ENCODE peak calls at places on chromosomes 12 and 14, in ten cellular contexts. C is dorsolateral prefrontal cortex, L is GM12878, G is astrocyte of the spinal cord, K is HCT116, N is lower lobe of right lung, R is cardiac fibroblast, W is IMR-90, X is psoas muscle, Q is fibroblast of mammary gland. Z is an unnamed sample.
A peak's percentile ranks its signal among the peaks of the same experiment; 100 is the strongest.

GRCh38 chr12:15268927-15269552 is 47.8 kb upstream of the RERG start:
- DNase-seq in C (no peak), L (no peak), G (peak; percentile 70), K (peak; percentile 62), N (no peak), R (peak; percentile 83), W (peak; percentile 58), X (no peak), Q (peak; percentile 81), Z (no peak)

GRCh38 chr12:64006211-64006610 is 161.7 kb downstream of the SRGAP1 start:
- DNase-seq in C (no peak), L (no peak), G (peak; percentile 76), K (no peak), N (no peak), R (peak; percentile 53), W (peak; percentile 70), X (no peak), Q (no peak), Z (no peak)

GRCh38 chr14:101476258-101476930 is 84.9 kb upstream of the DIO3 start:
- DNase-seq in C (peak; percentile 12), L (no peak), G (no peak), K (no peak), N (no peak), R (no peak), W (no peak), X (no peak), Q (no peak), Z (peak; percentile 27)

GRCh38 chr12:68100241-68100640 is 59.3 kb downstream of the IFNG start:
- DNase-seq in C (no peak), L (no peak), G (no peak), K (no peak), N (no peak), R (no peak), W (no peak), X (no peak), Q (no peak), Z (no peak)

GRCh38 chr14:22892488-22892887 is 9.5 kb downstream of the REM2 start:
- DNase-seq in C (no peak), L (no peak), G (no peak), K (no peak), N (no peak), R (no peak), W (no peak), X (no peak), Q (no peak), Z (no peak)

GRCh38 chr12:81255456-81255855 is 177.6 kb downstream of the ACSS3 start:
- DNase-seq in C (no peak), L (no peak), G (no peak), K (no peak), N (no peak), R (no peak), W (no peak), X (no peak), Q (no peak), Z (no peak)

GRCh38 chr14:79841433-79841832 is 369.9 kb downstream of the DIO2 start:
- DNase-seq in C (no peak), L (no peak), G (no peak), K (no peak), N (no peak), R (no peak), W (peak; percentile 38), X (no peak), Q (no peak), Z (no peak)

GRCh38 chr12:111589601-111590000 is 9.5 kb downstream of the ATXN2 start:
- DNase-seq in C (no peak), L (no peak), G (no peak), K (no peak), N (no peak), R (no peak), W (no peak), X (no peak), Q (no peak), Z (no peak)

GRCh38 chr14:90620540-90621204 is 195.6 kb downstream of the TTC7B start:
- DNase-seq in C (no peak), L (no peak), G (no peak), K (no peak), N (no peak), R (no peak), W (no peak), X (no peak), Q (no peak), Z (no peak)

GRCh38 chr12:124002654-124003053 is 29.6 kb downstream of the ZNF664 start:
- DNase-seq in C (no peak), L (no peak), G (no peak), K (no peak), N (no peak), R (no peak), W (no peak), X (no peak), Q (no peak), Z (no peak)
- TF ChIP-seq CTCF in C (no peak), L (no peak), G (no peak), K (no peak), N (no peak), R (no peak), W (no peak), X (no peak), Q (no peak), Z (no peak)

GRCh38 chr14:77649326-77649725 is 32.9 kb upstream of the SPTLC2 start:
- DNase-seq in C (no peak), L (no peak), G (no peak), K (no peak), N (no peak), R (peak; percentile 16), W (peak; percentile 18), X (no peak), Q (peak; percentile 64), Z (no peak)

GRCh38 chr14:77648520-77649200 is 32.2 kb upstream of the SPTLC2 start:
- DNase-seq in C (no peak), L (no peak), G (no peak), K (no peak), N (no peak), R (no peak), W (no peak), X (no peak), Q (no peak), Z (no peak)

GRCh38 chr14:77654001-77654431 is 37.6 kb upstream of the SPTLC2 start:
- DNase-seq in C (no peak), L (no peak), G (no peak), K (no peak), N (no peak), R (no peak), W (no peak), X (no peak), Q (no peak), Z (no peak)

GRCh38 chr14:77657244-77657643 is 40.8 kb upstream of the SPTLC2 start:
- DNase-seq in C (no peak), L (no peak), G (no peak), K (no peak), N (no peak), R (no peak), W (no peak), X (no peak), Q (no peak), Z (no peak)

DNA sequence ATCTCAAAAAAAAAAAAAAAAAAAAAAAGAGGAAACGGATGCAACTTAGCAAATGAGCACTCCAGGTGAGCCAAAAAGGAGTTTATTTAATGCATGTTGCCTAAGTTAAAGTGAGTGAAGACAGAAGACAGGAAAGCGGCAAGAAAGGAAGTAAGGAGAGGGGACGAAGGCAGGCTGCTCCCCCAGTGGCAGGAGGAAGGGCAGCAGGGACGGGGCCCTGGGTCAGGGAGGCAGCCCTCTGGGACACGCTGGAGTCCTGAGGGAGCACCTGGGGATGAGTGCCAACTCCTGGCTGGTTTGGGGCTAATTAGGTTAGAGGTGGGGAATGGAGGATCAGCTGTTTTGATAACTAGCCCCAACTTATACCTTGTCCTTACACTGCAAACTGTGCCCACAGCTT is 37.0 kb upstream of the SPTLC2 start:
- DNase-seq in C (no peak), L (no peak), G (no peak), K (no peak), N (no peak), R (no peak), W (no peak), X (no peak), Q (no peak), Z (no peak)
- TF ChIP-seq CTCF in C (no peak), L (no peak), G (peak; percentile 21), K (peak; percentile 33), N (no peak), R (peak; percentile 20), W (peak; percentile 17), X (no peak), Q (peak; percentile 4), Z (no peak)

GRCh38 chr14:68279437-68279720 is 459.8 kb downstream of the RAD51B start:
- DNase-seq in C (no peak), L (no peak), G (no peak), K (no peak), N (no peak), R (no peak), W (no peak), X (no peak), Q (no peak), Z (no peak)

GRCh38 chr14:68282479-68283377 is 463.1 kb downstream of the RAD51B start:
- DNase-seq in C (no peak), L (peak; percentile 86), G (no peak), K (no peak), N (no peak), R (no peak), W (no peak), X (no peak), Q (no peak), Z (no peak)

GRCh38 chr14:68278568-68279436 is 459.2 kb downstream of the RAD51B start:
- DNase-seq in C (no peak), L (no peak), G (peak; percentile 87), K (peak; percentile 6), N (no peak), R (peak; percentile 43), W (peak; percentile 64), X (no peak), Q (peak; percentile 65), Z (no peak)

GRCh38 chr14:68281497-68281896 is 461.9 kb downstream of the RAD51B start:
- DNase-seq in C (no peak), L (no peak), G (no peak), K (no peak), N (no peak), R (no peak), W (no peak), X (no peak), Q (no peak), Z (no peak)

DNA sequence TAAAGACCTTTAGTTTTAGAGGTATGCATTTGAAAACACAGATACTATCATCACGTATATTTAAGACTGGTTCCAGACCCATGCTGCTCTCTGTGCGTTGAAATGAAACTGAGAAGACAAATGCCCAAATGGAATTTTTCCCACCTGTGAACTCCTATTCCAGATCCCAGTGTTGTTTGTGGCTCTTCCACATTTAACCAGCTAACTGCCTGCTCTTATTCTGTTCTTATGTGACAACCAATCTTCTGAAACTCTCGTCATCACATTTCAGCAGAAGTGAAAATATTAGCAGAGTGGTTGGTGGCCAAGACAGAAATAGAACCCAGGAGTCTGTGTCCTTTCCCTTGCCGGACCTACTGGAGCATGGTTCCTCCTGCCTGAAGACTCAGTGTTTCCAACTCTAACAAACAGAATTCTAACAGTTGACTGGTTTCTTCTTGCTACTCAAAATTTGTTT is 460.2 kb downstream of the RAD51B start:
- DNase-seq in C (no peak), L (peak; percentile 97), G (no peak), K (no peak), N (no peak), R (no peak), W (no peak), X (no peak), Q (no peak), Z (no peak)
- TF ChIP-seq CTCF in C (no peak), L (no peak), G (no peak), K (no peak), N (no peak), R (no peak), W (no peak), X (no peak), Q (no peak), Z (no peak)

GRCh38 chr14:50342211-50343080 is 30.3 kb downstream of the DMAC2L start:
- DNase-seq in C (peak; percentile 80), L (no peak), G (peak; percentile 75), K (no peak), N (peak; percentile 47), R (peak; percentile 81), W (peak; percentile 71), X (no peak), Q (peak; percentile 79), Z (no peak)
- TF ChIP-seq CTCF in C (peak; percentile 75), L (peak; percentile 84), G (peak; percentile 54), K (no peak), N (peak; percentile 42), R (peak; percentile 32), W (peak; percentile 52), X (peak; percentile 35), Q (peak; percentile 31), Z (no peak)